ENCODE peak calls at places on chromosomes 1 and 21, in eight cellular contexts. One of them, this sample, is unnamed.

GRCh38 chr1:1144122-1144842 is 28.4 kb upstream of the C1orf159 start:
- DNase-seq in HEK293T: no peak
- DNase-seq in effector CD8-positive, alpha-beta T cell: peak; percentile 34
- DNase-seq in hepatic stellate cell: no peak
- DNase-seq in amniotic stem cell: no peak
- DNase-seq in GM12865: peak; percentile 65
- DNase-seq in fibroblast of lung: no peak
- DNase-seq in stimulated activated CD8-positive, alpha-beta memory T cell treated with anti-CD3 and anti-CD28 coated beads, Interleukin-15, amount 100 ng/mL, for 4 hours: no peak
- DNase-seq in this sample: peak; percentile 92

GRCh38 chr1:42646056-42646455 is 12.2 kb upstream of the PPIH start:
- DNase-seq in fibroblast of lung: no peak
- DNase-seq in HEK293T: no peak
- DNase-seq in GM12865: no peak
- DNase-seq in amniotic stem cell: no peak
- DNase-seq in hepatic stellate cell: no peak
- DNase-seq in stimulated activated CD8-positive, alpha-beta memory T cell treated with anti-CD3 and anti-CD28 coated beads, Interleukin-15, amount 100 ng/mL, for 4 hours: no peak
- DNase-seq in effector CD8-positive, alpha-beta T cell: no peak
- DNase-seq in this sample: no peak

GRCh38 chr1:215830221-215830620 is 263.1 kb downstream of the KCTD3 start:
- DNase-seq in effector CD8-positive, alpha-beta T cell: no peak
- DNase-seq in stimulated activated CD8-positive, alpha-beta memory T cell treated with anti-CD3 and anti-CD28 coated beads, Interleukin-15, amount 100 ng/mL, for 4 hours: no peak
- DNase-seq in hepatic stellate cell: no peak
- DNase-seq in HEK293T: no peak
- DNase-seq in GM12865: no peak
- DNase-seq in fibroblast of lung: peak; percentile 25
- DNase-seq in amniotic stem cell: no peak
- DNase-seq in this sample: no peak

GRCh38 chr1:13662498-13662897 is 37.5 kb upstream of the PRDM2 start:
- DNase-seq in hepatic stellate cell: no peak
- DNase-seq in effector CD8-positive, alpha-beta T cell: no peak
- DNase-seq in amniotic stem cell: no peak
- DNase-seq in fibroblast of lung: peak; percentile 8
- DNase-seq in GM12865: no peak
- DNase-seq in HEK293T: no peak
- DNase-seq in stimulated activated CD8-positive, alpha-beta memory T cell treated with anti-CD3 and anti-CD28 coated beads, Interleukin-15, amount 100 ng/mL, for 4 hours: no peak
- DNase-seq in this sample: no peak

GRCh38 chr1:204213668-204214662 is at the start of gene GOLT1A:
- DNase-seq in HEK293T: no peak
- DNase-seq in fibroblast of lung: peak; percentile 79
- DNase-seq in stimulated activated CD8-positive, alpha-beta memory T cell treated with anti-CD3 and anti-CD28 coated beads, Interleukin-15, amount 100 ng/mL, for 4 hours: no peak
- DNase-seq in GM12865: peak; percentile 30
- DNase-seq in effector CD8-positive, alpha-beta T cell: peak; percentile 21
- DNase-seq in amniotic stem cell: peak; percentile 71
- DNase-seq in hepatic stellate cell: peak; percentile 72
- DNase-seq in this sample: no peak

GRCh38 chr1:115237507-115237906 is 100.5 kb downstream of the NGF start:
- DNase-seq in HEK293T: no peak
- DNase-seq in amniotic stem cell: no peak
- DNase-seq in fibroblast of lung: peak; percentile 60
- DNase-seq in hepatic stellate cell: no peak
- DNase-seq in stimulated activated CD8-positive, alpha-beta memory T cell treated with anti-CD3 and anti-CD28 coated beads, Interleukin-15, amount 100 ng/mL, for 4 hours: no peak
- DNase-seq in GM12865: no peak
- DNase-seq in effector CD8-positive, alpha-beta T cell: no peak
- DNase-seq in this sample: no peak

GRCh38 chr21:15741510-15741909 is 11.7 kb downstream of the USP25 start:
- DNase-seq in hepatic stellate cell: no peak
- DNase-seq in GM12865: no peak
- DNase-seq in fibroblast of lung: peak; percentile 79
- DNase-seq in HEK293T: no peak
- DNase-seq in effector CD8-positive, alpha-beta T cell: no peak
- DNase-seq in stimulated activated CD8-positive, alpha-beta memory T cell treated with anti-CD3 and anti-CD28 coated beads, Interleukin-15, amount 100 ng/mL, for 4 hours: no peak
- DNase-seq in amniotic stem cell: no peak
- DNase-seq in this sample: no peak

GRCh38 chr1:8091691-8092090 is 65.6 kb upstream of the ERRFI1 start:
- DNase-seq in fibroblast of lung: peak; percentile 69
- DNase-seq in stimulated activated CD8-positive, alpha-beta memory T cell treated with anti-CD3 and anti-CD28 coated beads, Interleukin-15, amount 100 ng/mL, for 4 hours: no peak
- DNase-seq in HEK293T: no peak
- DNase-seq in amniotic stem cell: no peak
- DNase-seq in effector CD8-positive, alpha-beta T cell: no peak
- DNase-seq in hepatic stellate cell: no peak
- DNase-seq in GM12865: no peak
- DNase-seq in this sample: no peak

GRCh38 chr1:200971955-200972711 is 51.4 kb downstream of the KIF21B start:
- DNase-seq in HEK293T: peak; percentile 89
- DNase-seq in hepatic stellate cell: peak; percentile 85
- DNase-seq in fibroblast of lung: peak; percentile 21
- DNase-seq in amniotic stem cell: peak; percentile 12
- DNase-seq in stimulated activated CD8-positive, alpha-beta memory T cell treated with anti-CD3 and anti-CD28 coated beads, Interleukin-15, amount 100 ng/mL, for 4 hours: peak; percentile 19
- DNase-seq in GM12865: peak; percentile 54
- DNase-seq in effector CD8-positive, alpha-beta T cell: peak; percentile 65
- DNase-seq in this sample: peak; percentile 86

GRCh38 chr1:38783659-38784229 is 75.8 kb downstream of the RRAGC start:
- DNase-seq in HEK293T: peak; percentile 45
- DNase-seq in fibroblast of lung: peak; percentile 16
- DNase-seq in hepatic stellate cell: no peak
- DNase-seq in amniotic stem cell: no peak
- DNase-seq in stimulated activated CD8-positive, alpha-beta memory T cell treated with anti-CD3 and anti-CD28 coated beads, Interleukin-15, amount 100 ng/mL, for 4 hours: no peak
- DNase-seq in GM12865: no peak
- DNase-seq in effector CD8-positive, alpha-beta T cell: no peak
- DNase-seq in this sample: no peak

This sample was measured in spleen.